ENCODE peak calls at places on chromosomes 6 and 20, in eight cellular contexts. A, N, D, T, G, Q, K and J are unnamed samples.

GRCh38 chr20:1033751-1034419 is 31.8 kb upstream of the RSPO4 start:
- DNase-seq in A (no peak), N (no peak), D (no peak), T (no peak), G (no peak), Q (no peak), K (no peak), J (no peak)

GRCh38 chr6:36054965-36055364 is 27.4 kb downstream of the MAPK14 start:
- DNase-seq in A (no peak), N (no peak), D (no peak), T (no peak), G (no peak), Q (no peak), K (no peak), J (no peak)

GRCh38 chr6:160863782-160864181 is 127.8 kb upstream of the MAP3K4 start:
- DNase-seq in A (no peak), N (no peak), D (no peak), T (no peak), G (no peak), Q (no peak), K (no peak), J (no peak)

GRCh38 chr6:33950891-33951889 is 147.4 kb upstream of the MLN start:
- DNase-seq in A (no peak), N (no peak), D (no peak), T (peak), G (no peak), Q (no peak), K (no peak), J (no peak)

GRCh38 chr20:34472246-34472925 is 43.8 kb upstream of the DYNLRB1 start:
- DNase-seq in A (no peak), N (no peak), D (no peak), T (no peak), G (no peak), Q (no peak), K (peak), J (no peak)

GRCh38 chr6:129510930-129511329 is 199.0 kb downstream of the ARHGAP18 start:
- DNase-seq in A (no peak), N (no peak), D (no peak), T (no peak), G (no peak), Q (no peak), K (peak), J (no peak)

GRCh38 chr6:72968704-72969103 is 256.6 kb downstream of the KHDC1L start:
- DNase-seq in A (no peak), N (no peak), D (peak), T (no peak), G (no peak), Q (no peak), K (peak), J (no peak)

GRCh38 chr6:10441004-10441654 is 26.3 kb upstream of the TFAP2A start:
- DNase-seq in A (no peak), N (no peak), D (no peak), T (no peak), G (no peak), Q (no peak), K (peak), J (no peak)

GRCh38 chr6:128567029-128567428 is 46.6 kb upstream of the PTPRK start:
- DNase-seq in A (no peak), N (no peak), D (no peak), T (no peak), G (no peak), Q (no peak), K (peak), J (no peak)

GRCh38 chr6:17130786-17131185 is 28.9 kb downstream of the STMND1 start:
- DNase-seq in A (no peak), N (no peak), D (no peak), T (no peak), G (no peak), Q (no peak), K (no peak), J (no peak)

GRCh38 chr6:44800171-44800671 is 412.7 kb downstream of the CDC5L start:
- DNase-seq in A (peak), N (no peak), D (peak), T (no peak), G (no peak), Q (no peak), K (no peak), J (no peak)

GRCh38 chr6:7052441-7052936 is 55.3 kb upstream of the RREB1 start:
- DNase-seq in A (peak), N (peak), D (no peak), T (no peak), G (no peak), Q (no peak), K (peak), J (no peak)

GRCh38 chr6:98840385-98840784 is 6.0 kb downstream of the POU3F2 start:
- DNase-seq in A (no peak), N (no peak), D (no peak), T (no peak), G (no peak), Q (no peak), K (no peak), J (no peak)

GRCh38 chr6:38020593-38020992 is 201.1 kb downstream of the ZFAND3 start:
- DNase-seq in A (no peak), N (no peak), D (peak), T (no peak), G (no peak), Q (no peak), K (no peak), J (no peak)

GRCh38 chr6:128981716-128982115 is 98.8 kb downstream of the LAMA2 start:
- DNase-seq in A (no peak), N (no peak), D (no peak), T (no peak), G (no peak), Q (no peak), K (no peak), J (no peak)

GRCh38 chr6:166989427-166990034 is 9.7 kb upstream of the CEP43 start:
- DNase-seq in A (peak), N (no peak), D (no peak), T (no peak), G (peak), Q (no peak), K (peak), J (no peak)

GRCh38 chr20:48807586-48808381 is 20.0 kb downstream of the PREX1 start:
- DNase-seq in A (no peak), N (no peak), D (no peak), T (no peak), G (no peak), Q (no peak), K (no peak), J (no peak)

GRCh38 chr20:43543138-43543537 is 15.7 kb upstream of the SGK2 start:
- DNase-seq in A (no peak), N (no peak), D (no peak), T (no peak), G (no peak), Q (no peak), K (no peak), J (no peak)

GRCh38 chr6:108779521-108779920 is 68.7 kb upstream of the ARMC2 start:
- DNase-seq in A (no peak), N (no peak), D (no peak), T (no peak), G (no peak), Q (no peak), K (no peak), J (no peak)

GRCh38 chr20:24736131-24736843 is 212.8 kb upstream of the CST7 start:
- DNase-seq in A (no peak), N (no peak), D (no peak), T (no peak), G (no peak), Q (no peak), K (no peak), J (no peak)

GRCh38 chr6:137316626-137317025 is 97.4 kb upstream of the IFNGR1 start:
- DNase-seq in A (no peak), N (no peak), D (no peak), T (no peak), G (no peak), Q (no peak), K (no peak), J (no peak)

GRCh38 chr6:33790910-33791309 is 2.0 kb upstream of the LEMD2 start:
- DNase-seq in A (no peak), N (no peak), D (no peak), T (no peak), G (no peak), Q (no peak), K (no peak), J (no peak)

GRCh38 chr20:45833883-45834796 is 541 bp downstream of the SNX21 start:
- DNase-seq in A (no peak), N (no peak), D (no peak), T (peak), G (peak), Q (peak), K (peak), J (no peak)

GRCh38 chr6:24125980-24126379 is at the start of gene NRSN1:
- DNase-seq in A (peak), N (no peak), D (peak), T (peak), G (no peak), Q (no peak), K (no peak), J (peak)